ENCODE peak calls at places on chromosomes 6 and 20, in nine cellular contexts. X, H, N, R, F, K, B, M and Y are unnamed samples.

GRCh38 chr20:53658973-53659372 is 65.3 kb upstream of the ZNF217 start:
- DNase-seq in K (no peak), H (no peak), F (no peak), X (no peak), M (no peak), R (no peak), B (no peak), N (no peak), Y (no peak)

GRCh38 chr20:52118696-52119095 is 72.9 kb downstream of the ZFP64 start:
- DNase-seq in M (no peak), H (no peak), F (no peak), R (no peak), N (no peak), X (no peak), K (no peak), B (no peak), Y (no peak)

GRCh38 chr6:110002676-110003075 is 24.6 kb downstream of the GPR6 start:
- DNase-seq in N (no peak), M (no peak), K (no peak), B (no peak), F (no peak), X (no peak), R (no peak), H (no peak), Y (no peak)

GRCh38 chr6:143843689-143844405 is 709 bp downstream of the LTV1 start:
- DNase-seq in H (no peak), N (no peak), M (no peak), X (no peak), B (peak; percentile 8), K (peak; percentile 11), F (peak; percentile 11), R (peak; percentile 68), Y (no peak)

GRCh38 chr6:117138920-117139319 is 126.4 kb upstream of the VGLL2 start:
- DNase-seq in R (no peak), M (peak; percentile 23), H (no peak), K (no peak), F (no peak), N (no peak), B (no peak), X (no peak), Y (no peak)

GRCh38 chr6:52288216-52288615 is 3.7 kb upstream of the MCM3 start:
- DNase-seq in N (no peak), B (no peak), M (no peak), R (no peak), F (no peak), K (no peak), H (no peak), X (no peak), Y (no peak)

GRCh38 chr20:56032251-56032650 is 26.9 kb upstream of the CBLN4 start:
- DNase-seq in F (no peak), M (no peak), B (no peak), R (no peak), H (no peak), X (no peak), K (no peak), N (no peak), Y (no peak)

GRCh38 chr6:136037885-136038460 is 186.5 kb downstream of the PDE7B start:
- DNase-seq in F (no peak), X (no peak), N (no peak), M (no peak), H (no peak), B (no peak), K (peak; percentile 89), R (no peak), Y (no peak)

GRCh38 chr6:88380083-88380482 is 213.9 kb upstream of the CNR1 start:
- DNase-seq in K (peak; percentile 84), H (no peak), M (no peak), B (peak; percentile 90), X (no peak), R (no peak), N (no peak), F (no peak), Y (no peak)

GRCh38 chr6:42158011-42158410 is 15.2 kb upstream of the GUCA1A start:
- DNase-seq in B (no peak), N (no peak), M (no peak), H (no peak), X (no peak), F (no peak), R (no peak), K (peak; percentile 70), Y (no peak)

GRCh38 chr6:157711060-157711459 is 112.0 kb upstream of the SNX9 start:
- DNase-seq in K (peak; percentile 8), B (no peak), H (no peak), R (no peak), F (no peak), X (no peak), N (no peak), M (no peak), Y (no peak)

GRCh38 chr6:43221046-43221773 is 8.1 kb downstream of the DNPH1 start:
- DNase-seq in F (no peak), N (no peak), B (no peak), R (no peak), H (no peak), X (no peak), M (no peak), K (peak; percentile 6), Y (no peak)

GRCh38 chr6:17932362-17932852 is 55.0 kb downstream of the KIF13A start:
- DNase-seq in X (no peak), H (no peak), K (peak; percentile 89), N (no peak), R (no peak), M (no peak), F (no peak), B (peak; percentile 95), Y (no peak)

GRCh38 chr6:21616005-21616404 is 22.5 kb downstream of the SOX4 start:
- DNase-seq in N (no peak), B (no peak), X (no peak), R (no peak), M (no peak), K (no peak), H (no peak), F (no peak), Y (no peak)

GRCh38 chr20:13353261-13353945 is 132.3 kb downstream of the ISM1 start:
- DNase-seq in R (no peak), N (no peak), B (no peak), M (no peak), H (no peak), X (no peak), K (no peak), F (no peak), Y (no peak)